ENCODE peak calls at places on chromosomes 5 and 9, in nine cellular contexts. One of them, this sample, is unnamed.

GRCh38 chr5:151144275-151144674 is 13.3 kb downstream of the ANXA6 start:
- DNase-seq in spleen: no peak
- DNase-seq in endothelial cell of umbilical vein: no peak
- DNase-seq in HepG2: no peak
- DNase-seq in heart left ventricle: no peak
- DNase-seq in IMR-90: no peak
- DNase-seq in ovary: no peak
- DNase-seq in thyroid gland: no peak
- DNase-seq in prostate gland: no peak
- DNase-seq in this sample: no peak

GRCh38 chr9:35839926-35840325 is 10.9 kb downstream of the TMEM8B start:
- DNase-seq in prostate gland: no peak
- DNase-seq in ovary: no peak
- DNase-seq in heart left ventricle: no peak
- DNase-seq in endothelial cell of umbilical vein: no peak
- DNase-seq in HepG2: no peak
- DNase-seq in spleen: peak
- DNase-seq in IMR-90: no peak
- DNase-seq in thyroid gland: no peak
- DNase-seq in this sample: peak

GRCh38 chr9:129023036-129023907 is 4.9 kb downstream of the SH3GLB2 start:
- DNase-seq in heart left ventricle: no peak
- DNase-seq in endothelial cell of umbilical vein: no peak
- DNase-seq in spleen: no peak
- DNase-seq in HepG2: no peak
- DNase-seq in thyroid gland: no peak
- DNase-seq in ovary: peak
- DNase-seq in IMR-90: peak
- DNase-seq in prostate gland: no peak
- DNase-seq in this sample: peak

GRCh38 chr9:114898741-114899140 is 31.6 kb downstream of the TNFSF8 start:
- DNase-seq in ovary: no peak
- DNase-seq in heart left ventricle: peak
- DNase-seq in prostate gland: no peak
- DNase-seq in thyroid gland: no peak
- DNase-seq in IMR-90: no peak
- DNase-seq in endothelial cell of umbilical vein: peak
- DNase-seq in HepG2: no peak
- DNase-seq in spleen: peak
- DNase-seq in this sample: no peak

GRCh38 chr5:128553747-128554146 is 15.7 kb upstream of the FBN2 start:
- DNase-seq in spleen: no peak
- DNase-seq in endothelial cell of umbilical vein: no peak
- DNase-seq in HepG2: no peak
- DNase-seq in prostate gland: no peak
- DNase-seq in heart left ventricle: no peak
- DNase-seq in IMR-90: no peak
- DNase-seq in thyroid gland: no peak
- DNase-seq in ovary: no peak
- DNase-seq in this sample: no peak

GRCh38 chr5:136776022-136776927 is 410.9 kb upstream of the TRPC7 start:
- DNase-seq in IMR-90: peak
- DNase-seq in heart left ventricle: no peak
- DNase-seq in ovary: no peak
- DNase-seq in HepG2: no peak
- DNase-seq in thyroid gland: no peak
- DNase-seq in prostate gland: no peak
- DNase-seq in spleen: no peak
- DNase-seq in endothelial cell of umbilical vein: no peak
- DNase-seq in this sample: no peak

GRCh38 chr5:393846-394275 is 49.1 kb upstream of the EXOC3 start:
- DNase-seq in spleen: no peak
- DNase-seq in ovary: no peak
- DNase-seq in heart left ventricle: no peak
- DNase-seq in IMR-90: peak
- DNase-seq in thyroid gland: no peak
- DNase-seq in HepG2: no peak
- DNase-seq in prostate gland: peak
- DNase-seq in endothelial cell of umbilical vein: no peak
- DNase-seq in this sample: no peak

GRCh38 chr5:112552791-112553190 is 133.7 kb upstream of the EPB41L4A start:
- DNase-seq in thyroid gland: no peak
- DNase-seq in spleen: no peak
- DNase-seq in prostate gland: no peak
- DNase-seq in endothelial cell of umbilical vein: no peak
- DNase-seq in heart left ventricle: no peak
- DNase-seq in ovary: no peak
- DNase-seq in HepG2: no peak
- DNase-seq in IMR-90: no peak
- DNase-seq in this sample: no peak

GRCh38 chr9:811101-811531 is 30.4 kb upstream of the DMRT1 start:
- DNase-seq in IMR-90: peak
- DNase-seq in spleen: no peak
- DNase-seq in ovary: no peak
- DNase-seq in heart left ventricle: peak
- DNase-seq in HepG2: no peak
- DNase-seq in thyroid gland: peak
- DNase-seq in prostate gland: peak
- DNase-seq in endothelial cell of umbilical vein: no peak
- DNase-seq in this sample: peak

GRCh38 chr5:111256128-111256527 is 31.9 kb downstream of the CAMK4 start:
- DNase-seq in ovary: no peak
- DNase-seq in heart left ventricle: no peak
- DNase-seq in IMR-90: no peak
- DNase-seq in spleen: no peak
- DNase-seq in thyroid gland: no peak
- DNase-seq in prostate gland: no peak
- DNase-seq in endothelial cell of umbilical vein: no peak
- DNase-seq in HepG2: no peak
- DNase-seq in this sample: no peak

GRCh38 chr9:6984941-6985578 is 227.3 kb downstream of the KDM4C start:
- DNase-seq in heart left ventricle: no peak
- DNase-seq in thyroid gland: no peak
- DNase-seq in ovary: no peak
- DNase-seq in IMR-90: no peak
- DNase-seq in spleen: no peak
- DNase-seq in prostate gland: no peak
- DNase-seq in HepG2: no peak
- DNase-seq in endothelial cell of umbilical vein: no peak
- DNase-seq in this sample: no peak

GRCh38 chr5:74864823-74865222 is 1.4 kb downstream of the FAM169A start:
- DNase-seq in IMR-90: no peak
- DNase-seq in HepG2: peak
- DNase-seq in spleen: no peak
- DNase-seq in prostate gland: no peak
- DNase-seq in ovary: no peak
- DNase-seq in heart left ventricle: no peak
- DNase-seq in endothelial cell of umbilical vein: no peak
- DNase-seq in thyroid gland: no peak
- DNase-seq in this sample: no peak

GRCh38 chr5:143154495-143155375 is 248.8 kb downstream of the NR3C1 start:
- DNase-seq in IMR-90: peak
- DNase-seq in prostate gland: no peak
- DNase-seq in heart left ventricle: no peak
- DNase-seq in HepG2: no peak
- DNase-seq in spleen: no peak
- DNase-seq in ovary: no peak
- DNase-seq in thyroid gland: no peak
- DNase-seq in endothelial cell of umbilical vein: no peak
- DNase-seq in this sample: no peak

GRCh38 chr9:93116049-93116961 is 17.7 kb downstream of the NINJ1 start:
- DNase-seq in prostate gland: no peak
- DNase-seq in thyroid gland: peak
- DNase-seq in IMR-90: peak
- DNase-seq in HepG2: peak
- DNase-seq in ovary: peak
- DNase-seq in endothelial cell of umbilical vein: no peak
- DNase-seq in spleen: peak
- DNase-seq in heart left ventricle: peak
- DNase-seq in this sample: peak

GRCh38 chr5:143054480-143054941 is 284.3 kb downstream of the ARHGAP26 start:
- DNase-seq in HepG2: no peak
- DNase-seq in endothelial cell of umbilical vein: peak
- DNase-seq in spleen: no peak
- DNase-seq in heart left ventricle: no peak
- DNase-seq in ovary: no peak
- DNase-seq in thyroid gland: no peak
- DNase-seq in prostate gland: no peak
- DNase-seq in IMR-90: peak
- DNase-seq in this sample: no peak

GRCh38 chr5:177442066-177442836 is 4.4 kb upstream of the PRR7 start:
- DNase-seq in thyroid gland: no peak
- DNase-seq in IMR-90: no peak
- DNase-seq in spleen: peak
- DNase-seq in heart left ventricle: no peak
- DNase-seq in prostate gland: no peak
- DNase-seq in endothelial cell of umbilical vein: no peak
- DNase-seq in ovary: no peak
- DNase-seq in HepG2: no peak
- DNase-seq in this sample: no peak

GRCh38 chr5:177439518-177440053 is 7.0 kb upstream of the PRR7 start:
- DNase-seq in IMR-90: no peak
- DNase-seq in prostate gland: no peak
- DNase-seq in endothelial cell of umbilical vein: no peak
- DNase-seq in spleen: no peak
- DNase-seq in ovary: no peak
- DNase-seq in heart left ventricle: no peak
- DNase-seq in thyroid gland: no peak
- DNase-seq in HepG2: no peak
- DNase-seq in this sample: no peak

GRCh38 chr5:177440211-177440989 is 6.2 kb upstream of the PRR7 start:
- DNase-seq in endothelial cell of umbilical vein: no peak
- DNase-seq in heart left ventricle: no peak
- DNase-seq in spleen: no peak
- DNase-seq in HepG2: no peak
- DNase-seq in ovary: no peak
- DNase-seq in IMR-90: no peak
- DNase-seq in prostate gland: no peak
- DNase-seq in thyroid gland: no peak
- DNase-seq in this sample: no peak

GRCh38 chr5:177443144-177443983 is 3.2 kb upstream of the PRR7 start:
- DNase-seq in ovary: no peak
- DNase-seq in endothelial cell of umbilical vein: no peak
- DNase-seq in IMR-90: no peak
- DNase-seq in thyroid gland: no peak
- DNase-seq in spleen: peak
- DNase-seq in heart left ventricle: no peak
- DNase-seq in HepG2: no peak
- DNase-seq in prostate gland: no peak
- DNase-seq in this sample: no peak

DNA sequence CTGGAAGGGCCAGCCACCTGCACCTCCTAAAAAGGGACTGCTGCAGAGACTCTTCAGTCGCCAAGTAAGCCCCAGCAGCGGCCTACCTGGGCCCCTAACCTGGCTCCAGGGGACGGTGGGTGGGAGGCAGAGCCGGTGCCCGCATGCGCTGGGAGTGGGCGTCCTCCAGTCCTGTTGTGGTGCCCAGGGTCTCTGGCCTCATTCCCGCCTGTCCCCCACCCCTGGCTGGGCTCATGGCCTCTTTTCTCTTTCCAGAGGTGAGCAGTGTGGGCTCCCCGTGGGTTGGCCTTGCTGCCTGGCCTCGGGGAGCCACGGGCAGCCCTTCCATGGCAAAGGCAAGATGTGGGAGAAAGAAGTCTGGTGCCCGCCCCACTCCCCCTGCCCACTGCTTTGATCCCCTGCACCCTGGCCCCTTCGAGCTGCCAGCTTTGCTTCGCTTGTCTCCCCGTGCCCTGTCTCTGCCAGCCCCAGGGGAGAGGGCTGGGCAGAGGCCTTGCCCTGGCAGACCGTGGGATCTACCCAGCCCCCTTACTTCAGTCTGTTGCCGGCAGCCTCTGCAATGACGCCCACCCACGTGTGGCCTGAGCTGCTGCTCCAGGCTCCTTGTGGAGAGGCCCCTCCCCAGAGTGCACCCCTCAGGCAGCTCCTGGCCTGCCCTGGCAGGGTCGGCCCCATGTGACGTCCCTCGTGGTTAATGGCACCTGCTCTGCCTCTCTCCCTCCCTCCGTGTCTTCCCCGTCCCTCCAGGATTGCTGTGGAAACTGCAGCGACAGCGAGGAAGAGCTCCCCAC is 5.4 kb upstream of the PRR7 start:
- DNase-seq in IMR-90: no peak
- DNase-seq in prostate gland: no peak
- DNase-seq in thyroid gland: no peak
- DNase-seq in HepG2: no peak
- DNase-seq in ovary: no peak
- DNase-seq in endothelial cell of umbilical vein: no peak
- DNase-seq in heart left ventricle: no peak
- DNase-seq in spleen: peak
- DNase-seq in this sample: no peak
- TF ChIP-seq POLR2A in IMR-90: no peak
- TF ChIP-seq POLR2A in prostate gland: no peak
- TF ChIP-seq POLR2A in thyroid gland: no peak
- TF ChIP-seq POLR2A in HepG2: no peak
- TF ChIP-seq POLR2A in ovary: no peak
- TF ChIP-seq POLR2A in endothelial cell of umbilical vein: no peak
- TF ChIP-seq POLR2A in heart left ventricle: no peak
- TF ChIP-seq POLR2A in spleen: no peak
- TF ChIP-seq POLR2A in this sample: no peak

GRCh38 chr5:42026446-42026845 is 101.4 kb downstream of the FBXO4 start:
- DNase-seq in prostate gland: no peak
- DNase-seq in spleen: no peak
- DNase-seq in IMR-90: no peak
- DNase-seq in ovary: no peak
- DNase-seq in thyroid gland: no peak
- DNase-seq in heart left ventricle: no peak
- DNase-seq in endothelial cell of umbilical vein: no peak
- DNase-seq in HepG2: no peak
- DNase-seq in this sample: no peak
- TF ChIP-seq CTCF in prostate gland: no peak
- TF ChIP-seq CTCF in spleen: no peak
- TF ChIP-seq CTCF in IMR-90: no peak
- TF ChIP-seq CTCF in ovary: no peak
- TF ChIP-seq CTCF in thyroid gland: no peak
- TF ChIP-seq CTCF in heart left ventricle: no peak
- TF ChIP-seq CTCF in endothelial cell of umbilical vein: no peak
- TF ChIP-seq CTCF in HepG2: no peak
- TF ChIP-seq CTCF in this sample: no peak

DNA sequence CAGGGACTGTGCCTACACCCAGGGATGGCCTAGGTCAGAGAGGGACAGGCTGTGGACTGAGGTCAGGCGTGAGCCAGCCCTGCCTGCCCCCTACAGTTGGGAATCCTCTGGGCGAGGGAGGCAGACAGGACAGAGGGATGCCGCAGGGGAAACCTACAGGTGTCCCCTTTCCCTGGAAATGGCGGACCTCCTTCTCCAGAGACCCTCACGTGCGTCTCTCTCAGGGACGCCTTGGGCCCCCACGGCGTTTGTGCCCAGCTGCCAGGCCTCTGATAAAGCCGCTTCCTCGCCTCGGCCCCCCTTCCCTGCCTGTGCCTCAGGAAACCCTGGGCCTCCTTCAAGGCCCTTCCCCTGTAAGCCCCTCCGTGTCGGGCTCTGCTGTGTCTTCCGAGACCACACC is 129.3 kb downstream of the RXRA start:
- DNase-seq in heart left ventricle: peak
- DNase-seq in HepG2: no peak
- DNase-seq in ovary: no peak
- DNase-seq in spleen: peak
- DNase-seq in IMR-90: no peak
- DNase-seq in prostate gland: no peak
- DNase-seq in thyroid gland: no peak
- DNase-seq in endothelial cell of umbilical vein: no peak
- DNase-seq in this sample: no peak
- H3K27ac ChIP-seq in heart left ventricle: peak
- H3K27ac ChIP-seq in HepG2: no peak
- H3K27ac ChIP-seq in ovary: peak
- H3K27ac ChIP-seq in spleen: peak
- H3K27ac ChIP-seq in IMR-90: peak
- H3K27ac ChIP-seq in prostate gland: peak
- H3K27ac ChIP-seq in thyroid gland: peak
- H3K27ac ChIP-seq in endothelial cell of umbilical vein: peak
- H3K27ac ChIP-seq in this sample: peak

GRCh38 chr5:127072861-127073846 is at the start of gene C5orf63:
- DNase-seq in IMR-90: peak
- DNase-seq in ovary: peak
- DNase-seq in heart left ventricle: peak
- DNase-seq in HepG2: peak
- DNase-seq in prostate gland: peak
- DNase-seq in thyroid gland: peak
- DNase-seq in endothelial cell of umbilical vein: peak
- DNase-seq in spleen: peak
- DNase-seq in this sample: peak
- TF ChIP-seq POLR2A in IMR-90: no peak
- TF ChIP-seq POLR2A in ovary: no peak
- TF ChIP-seq POLR2A in heart left ventricle: peak
- TF ChIP-seq POLR2A in HepG2: peak
- TF ChIP-seq POLR2A in prostate gland: no peak
- TF ChIP-seq POLR2A in thyroid gland: no peak
- TF ChIP-seq POLR2A in endothelial cell of umbilical vein: peak
- TF ChIP-seq POLR2A in spleen: no peak
- TF ChIP-seq POLR2A in this sample: no peak

This sample was measured in sigmoid colon.